ENCODE peak calls at places on chromosomes 11 and 22, in four cellular contexts. R is uterus, H is endothelial cell, X is iPS DF 19.7. J is an unnamed sample.

GRCh38 chr22:24429411-24430365 is 2.3 kb downstream of the ADORA2A start:
- DNase-seq in R (no peak), H (no peak), X (no peak), J (no peak)

GRCh38 chr22:35561796-35562526 is 21.3 kb downstream of the RASD2 start:
- DNase-seq in R (no peak), H (no peak), X (no peak), J (no peak)

GRCh38 chr11:17014321-17014773 is at the start of gene PLEKHA7:
- DNase-seq in R (no peak), H (peak; percentile 24), X (no peak), J (no peak)

GRCh38 chr11:17906436-17906835 is 106.4 kb downstream of the SERGEF start:
- DNase-seq in R (no peak), H (peak; percentile 20), X (peak; percentile 50), J (no peak)

GRCh38 chr11:29310016-29310415 is 706.8 kb downstream of the KCNA4 start:
- DNase-seq in R (no peak), H (no peak), X (no peak), J (no peak)

GRCh38 chr11:819129-819931 is 616 bp downstream of the PNPLA2 start:
- DNase-seq in R (peak; percentile 90), H (peak; percentile 88), X (no peak), J (no peak)

GRCh38 chr22:24503137-24503850 is 8.2 kb downstream of the UPB1 start:
- DNase-seq in R (peak; percentile 40), H (peak; percentile 72), X (no peak), J (peak; percentile 52)

GRCh38 chr11:111285205-111286079 is 12.9 kb upstream of the POU2AF3 start:
- DNase-seq in R (no peak), H (no peak), X (no peak), J (no peak)

GRCh38 chr11:37710031-37710430 is 1112.0 kb upstream of the RAG2 start:
- DNase-seq in R (no peak), H (no peak), X (no peak), J (no peak)

GRCh38 chr22:39493759-39494158 is 8.3 kb upstream of the MIEF1 start:
- DNase-seq in R (no peak), H (no peak), X (no peak), J (no peak)

GRCh38 chr11:4194889-4195288 is 100.3 kb downstream of the RRM1 start:
- DNase-seq in R (no peak), H (no peak), X (no peak), J (no peak)

GRCh38 chr11:17352925-17353227 is 1.3 kb downstream of the NCR3LG1 start:
- DNase-seq in R (peak; percentile 25), H (peak; percentile 11), X (no peak), J (peak; percentile 22)

GRCh38 chr11:88819616-88820015 is 246.2 kb downstream of the GRM5 start:
- DNase-seq in R (no peak), H (no peak), X (no peak), J (no peak)

GRCh38 chr11:77046060-77046501 is 11.9 kb downstream of the B3GNT6 start:
- DNase-seq in R (peak; percentile 35), H (peak; percentile 77), X (no peak), J (no peak)

GRCh38 chr22:30424471-30425326 is 869 bp upstream of the MTFP1 start:
- DNase-seq in R (peak; percentile 22), H (no peak), X (no peak), J (no peak)

GRCh38 chr22:42366815-42367581 is 65.2 kb downstream of the NFAM1 start:
- DNase-seq in R (peak; percentile 49), H (no peak), X (no peak), J (no peak)

GRCh38 chr11:87180743-87181142 is 143.0 kb downstream of the TMEM135 start:
- DNase-seq in R (no peak), H (no peak), X (no peak), J (no peak)

GRCh38 chr11:61258546-61258945 is 17.6 kb downstream of the PGA5 start:
- DNase-seq in R (no peak), H (no peak), X (no peak), J (no peak)

GRCh38 chr11:18221274-18221876 is 15.2 kb downstream of the SAA4 start:
- DNase-seq in R (no peak), H (no peak), X (no peak), J (no peak)

J was measured in GM12864.